ENCODE peak calls at places on chromosomes 11 and 22, in four cellular contexts. P is NCI-H1417; N is IMR-90; Z is activated T-cell treated with anti-CD3 and anti-CD28 coated beads, Interleukin-2, amount 50 U/mL, for 72 hours. O is an unnamed sample.

GRCh38 chr22:43262990-43263644 is 76.2 kb upstream of the TTLL12 start:
- DNase-seq in P (no peak), N (no peak), Z (peak; percentile 37), O (no peak)

GRCh38 chr11:118415739-118416068 is 14.3 kb downstream of the ATP5MG start:
- DNase-seq in P (no peak), N (peak; percentile 98), Z (peak; percentile 33), O (peak; percentile 96)

GRCh38 chr11:66970808-66971442 is 4.2 kb upstream of the C11orf86 start:
- DNase-seq in P (no peak), N (peak; percentile 100), Z (peak; percentile 66), O (peak; percentile 92)

GRCh38 chr11:2423157-2424025 is 20.9 kb downstream of the TRPM5 start:
- DNase-seq in P (no peak), N (no peak), Z (no peak), O (no peak)

GRCh38 chr11:78789365-78789764 is 214.7 kb upstream of the NARS2 start:
- DNase-seq in P (no peak), N (no peak), Z (no peak), O (no peak)

GRCh38 chr11:13874596-13874995 is 87.9 kb upstream of the SPON1 start:
- DNase-seq in P (no peak), N (no peak), Z (no peak), O (no peak)

GRCh38 chr11:123475478-123475877 is 45.4 kb downstream of the GRAMD1B start:
- DNase-seq in P (peak; percentile 39), N (peak; percentile 57), Z (no peak), O (peak; percentile 26)

GRCh38 chr11:124646148-124646547 is 23.5 kb downstream of the TBRG1 start:
- DNase-seq in P (no peak), N (no peak), Z (no peak), O (no peak)

GRCh38 chr11:61684870-61685610 is 4.8 kb downstream of the DAGLA start:
- DNase-seq in P (no peak), N (peak; percentile 54), Z (no peak), O (no peak)

GRCh38 chr11:39037611-39038010 is 2421.8 kb downstream of the LRRC4C start:
- DNase-seq in P (no peak), N (no peak), Z (no peak), O (no peak)

GRCh38 chr22:43118953-43119458 is 8.5 kb downstream of the BIK start:
- DNase-seq in P (peak; percentile 21), N (no peak), Z (no peak), O (no peak)

GRCh38 chr11:35943761-35944502 is at the start of gene LDLRAD3:
- DNase-seq in P (peak; percentile 81), N (peak; percentile 82), Z (peak; percentile 46), O (peak; percentile 87)

GRCh38 chr11:76335827-76336226 is 45.1 kb downstream of the THAP12 start:
- DNase-seq in P (no peak), N (no peak), Z (no peak), O (no peak)

GRCh38 chr11:5932671-5933070 is 9.4 kb upstream of the OR56A3 start:
- DNase-seq in P (no peak), N (no peak), Z (no peak), O (no peak)

GRCh38 chr22:43829904-43830851 is 18.1 kb upstream of the EFCAB6 start:
- DNase-seq in P (no peak), N (peak; percentile 54), Z (no peak), O (peak; percentile 66)

GRCh38 chr22:21735198-21736083 is at the start of gene YPEL1:
- DNase-seq in P (peak; percentile 91), N (peak; percentile 95), Z (peak; percentile 95), O (peak; percentile 98)